ENCODE peak calls at places on chromosomes 6 and 20, in six cellular contexts. J is activated naive CD4-positive, alpha-beta T cell treated with anti-CD3 and anti-CD28 coated beads for 36 hours; G is ascending aorta; A is HFFc6; U is HAP-1; B is fibroblast of lung. Z is an unnamed sample.
A peak's percentile ranks its signal among the peaks of the same experiment; 100 is the strongest.

GRCh38 chr6:49409951-49410542 is 53.0 kb downstream of the MMUT start:
- DNase-seq in J (peak; percentile 77), G (no peak), A (peak; percentile 67), U (peak; percentile 84), B (peak; percentile 36), Z (peak; percentile 61)

GRCh38 chr6:134162932-134163331 is 110.5 kb upstream of the SLC2A12 start:
- DNase-seq in J (no peak), G (no peak), A (no peak), U (no peak), B (no peak), Z (no peak)

GRCh38 chr20:8287328-8287727 is 155.3 kb downstream of the PLCB1 start:
- DNase-seq in J (no peak), G (no peak), A (no peak), U (peak; percentile 13), B (no peak), Z (no peak)

GRCh38 chr20:57794600-57795346 is 85.0 kb upstream of the PMEPA1 start:
- DNase-seq in J (no peak), G (no peak), A (peak; percentile 41), U (no peak), B (peak; percentile 76), Z (peak; percentile 3)

GRCh38 chr6:15344831-15345230 is 99.0 kb downstream of the JARID2 start:
- DNase-seq in J (no peak), G (no peak), A (no peak), U (no peak), B (no peak), Z (no peak)

GRCh38 chr20:4041748-4042411 is 26.5 kb upstream of the RNF24 start:
- DNase-seq in J (no peak), G (no peak), A (peak; percentile 60), U (no peak), B (peak; percentile 98), Z (peak; percentile 89)

GRCh38 chr6:77926198-77926752 is 273.4 kb downstream of the MEI4 start:
- DNase-seq in J (no peak), G (no peak), A (no peak), U (no peak), B (no peak), Z (no peak)

GRCh38 chr20:10653593-10654288 is 20.1 kb downstream of the JAG1 start:
- DNase-seq in J (no peak), G (no peak), A (no peak), U (no peak), B (peak; percentile 97), Z (peak; percentile 94)

GRCh38 chr6:69019832-69020231 is 384.8 kb downstream of the ADGRB3 start:
- DNase-seq in J (no peak), G (no peak), A (no peak), U (no peak), B (peak; percentile 66), Z (peak; percentile 20)

GRCh38 chr6:78253618-78254017 is 600.8 kb downstream of the MEI4 start:
- DNase-seq in J (no peak), G (no peak), A (no peak), U (no peak), B (peak; percentile 1), Z (no peak)

GRCh38 chr20:41029150-41029872 is 689 bp downstream of the TOP1 start:
- DNase-seq in J (peak; percentile 34), G (no peak), A (no peak), U (peak; percentile 36), B (no peak), Z (no peak)

GRCh38 chr6:20056350-20056992 is 155.8 kb downstream of the MBOAT1 start:
- DNase-seq in J (no peak), G (no peak), A (peak; percentile 42), U (no peak), B (peak; percentile 41), Z (peak; percentile 63)

GRCh38 chr6:43669050-43669921 is 18.3 kb downstream of the MRPS18A start:
- DNase-seq in J (no peak), G (no peak), A (peak; percentile 55), U (no peak), B (peak; percentile 74), Z (peak; percentile 59)

GRCh38 chr6:104957301-104958177 is 632 bp downstream of the LIN28B start:
- DNase-seq in J (no peak), G (no peak), A (no peak), U (peak; percentile 76), B (no peak), Z (no peak)

GRCh38 chr20:24502661-24503060 is 33.2 kb downstream of the SYNDIG1 start:
- DNase-seq in J (no peak), G (no peak), A (peak; percentile 19), U (no peak), B (peak; percentile 47), Z (no peak)

GRCh38 chr6:139883776-139884175 is 509.3 kb upstream of the CITED2 start:
- DNase-seq in J (no peak), G (no peak), A (no peak), U (no peak), B (peak; percentile 58), Z (peak; percentile 27)

GRCh38 chr6:101391772-101392560 is 1.5 kb upstream of the GRIK2 start:
- DNase-seq in J (no peak), G (no peak), A (peak; percentile 67), U (no peak), B (peak; percentile 15), Z (no peak)

GRCh38 chr6:4693566-4693965 is 82.6 kb upstream of the CDYL start:
- DNase-seq in J (no peak), G (no peak), A (no peak), U (no peak), B (no peak), Z (no peak)

GRCh38 chr6:135002229-135002844 is 52.3 kb downstream of the HBS1L start:
- DNase-seq in J (no peak), G (no peak), A (peak; percentile 9), U (no peak), B (peak; percentile 14), Z (peak; percentile 40)

GRCh38 chr6:109336221-109336955 is 45.9 kb downstream of the CD164 start:
- DNase-seq in J (no peak), G (no peak), A (no peak), U (no peak), B (peak; percentile 15), Z (peak; percentile 56)

GRCh38 chr20:51500936-51501335 is 41.6 kb downstream of the NFATC2 start:
- DNase-seq in J (peak; percentile 52), G (no peak), A (no peak), U (no peak), B (no peak), Z (no peak)

GRCh38 chr6:41595166-41595565 is 43.1 kb upstream of the MDFI start:
- DNase-seq in J (no peak), G (no peak), A (no peak), U (no peak), B (no peak), Z (no peak)

GRCh38 chr6:131182991-131183425 is 47.7 kb downstream of the AKAP7 start:
- DNase-seq in J (peak; percentile 35), G (no peak), A (peak; percentile 42), U (peak; percentile 30), B (peak; percentile 22), Z (peak; percentile 56)

GRCh38 chr6:169859978-169860703 is 108.7 kb downstream of the ERMARD start:
- DNase-seq in J (peak; percentile 18), G (no peak), A (no peak), U (no peak), B (no peak), Z (no peak)

GRCh38 chr6:170189236-170189635 is 101.6 kb downstream of the DLL1 start:
- DNase-seq in J (no peak), G (no peak), A (no peak), U (no peak), B (no peak), Z (no peak)

Z was measured in IMR-90.